ENCODE peak calls at places on chromosomes 6 and 20, in nine cellular contexts. I, A, V, E, P, T, R, D and K are unnamed samples. For H3K36me3, the result is how much of the 10 kb centered on the place peaks cover.

GRCh38 chr6:88481519-88481918 is 315.4 kb upstream of the CNR1 start:
- DNase-seq in I (no peak), A (no peak), V (no peak), E (no peak), P (no peak), T (no peak), R (no peak), D (no peak), K (no peak)

GRCh38 chr6:1724616-1725015 is 114.9 kb downstream of the FOXC1 start:
- DNase-seq in I (peak), A (peak), V (no peak), E (no peak), P (no peak), T (peak), R (no peak), D (no peak), K (no peak)

GRCh38 chr6:163780993-163781392 is 366.5 kb downstream of the QKI start:
- DNase-seq in I (peak), A (peak), V (peak), E (no peak), P (no peak), T (no peak), R (no peak), D (no peak), K (peak)

GRCh38 chr6:150139533-150139932 is 3.3 kb upstream of the PPP1R14C start:
- DNase-seq in I (no peak), A (no peak), V (no peak), E (no peak), P (no peak), T (no peak), R (no peak), D (no peak), K (no peak)

GRCh38 chr6:2396856-2397640 is 151.6 kb upstream of the GMDS start:
- DNase-seq in I (peak), A (peak), V (no peak), E (peak), P (no peak), T (no peak), R (no peak), D (no peak), K (no peak)

GRCh38 chr6:125637207-125637606 is 112.2 kb upstream of the HEY2 start:
- DNase-seq in I (no peak), A (no peak), V (no peak), E (no peak), P (no peak), T (no peak), R (no peak), D (no peak), K (no peak)

GRCh38 chr6:126103993-126104392 is 117.7 kb downstream of the TRMT11 start:
- DNase-seq in I (no peak), A (no peak), V (no peak), E (no peak), P (no peak), T (no peak), R (no peak), D (no peak), K (no peak)

GRCh38 chr20:24700166-24700860 is 230.9 kb downstream of the SYNDIG1 start:
- DNase-seq in I (no peak), A (no peak), V (peak), E (no peak), P (no peak), T (no peak), R (no peak), D (no peak), K (peak)

GRCh38 chr20:14264869-14265268 is 72.5 kb downstream of the FLRT3 start:
- DNase-seq in I (no peak), A (peak), V (no peak), E (peak), P (no peak), T (no peak), R (no peak), D (no peak), K (peak)

GRCh38 chr6:136511921-136512320 is 38.3 kb downstream of the MAP7 start:
- DNase-seq in I (no peak), A (no peak), V (peak), E (no peak), P (no peak), T (no peak), R (no peak), D (no peak), K (no peak)

GRCh38 chr6:138728672-138729071 is 44.9 kb upstream of the CCDC28A start:
- DNase-seq in I (no peak), A (no peak), V (no peak), E (no peak), P (no peak), T (no peak), R (no peak), D (no peak), K (no peak)

GRCh38 chr20:33653900-33654596 is 8.1 kb upstream of the C20orf144 start:
- DNase-seq in I (no peak), A (peak), V (no peak), E (no peak), P (no peak), T (peak), R (no peak), D (peak), K (peak)

GRCh38 chr6:157510329-157511188 is 129.6 kb downstream of the ZDHHC14 start:
- DNase-seq in I (no peak), A (no peak), V (no peak), E (no peak), P (no peak), T (no peak), R (no peak), D (no peak), K (peak)

GRCh38 chr6:89483111-89483720 is 50.3 kb downstream of the ANKRD6 start:
- DNase-seq in I (peak), A (no peak), V (no peak), E (peak), P (peak), T (no peak), R (no peak), D (peak), K (peak)

GRCh38 chr6:42177514-42178364 is 4.6 kb downstream of the GUCA1A start:
- DNase-seq in I (no peak), A (no peak), V (no peak), E (no peak), P (no peak), T (no peak), R (no peak), D (no peak), K (peak)

GRCh38 chr20:61331542-61331941 is 79.5 kb downstream of the CDH4 start:
- DNase-seq in I (no peak), A (peak), V (no peak), E (no peak), P (no peak), T (no peak), R (no peak), D (no peak), K (peak)

GRCh38 chr6:159701413-159701999 is 8.5 kb upstream of the SOD2 start:
- DNase-seq in I (peak), A (peak), V (no peak), E (peak), P (no peak), T (no peak), R (no peak), D (no peak), K (no peak)

GRCh38 chr20:9348316-9348715 is 166.1 kb upstream of the LAMP5 start:
- DNase-seq in I (no peak), A (no peak), V (no peak), E (no peak), P (no peak), T (no peak), R (no peak), D (no peak), K (no peak)

GRCh38 chr20:38628580-38629470 is 27.2 kb downstream of the ARHGAP40 start:
- DNase-seq in I (no peak), A (no peak), V (no peak), E (no peak), P (peak), T (no peak), R (no peak), D (no peak), K (peak)

GRCh38 chr6:47135772-47136171 is 93.6 kb upstream of the ADGRF1 start:
- DNase-seq in I (no peak), A (peak), V (no peak), E (peak), P (no peak), T (no peak), R (no peak), D (no peak), K (no peak)

GRCh38 chr20:36919715-36920333 is 31.7 kb downstream of the SAMHD1 start:
- DNase-seq in I (no peak), A (peak), V (no peak), E (peak), P (peak), T (peak), R (no peak), D (no peak), K (peak)

GRCh38 chr6:144820270-144820669 is 535.1 kb downstream of the UTRN start:
- DNase-seq in I (no peak), A (no peak), V (no peak), E (peak), P (no peak), T (no peak), R (no peak), D (no peak), K (no peak)

GRCh38 chr6:4942673-4943009 is 61.2 kb downstream of the RPP40 start:
- DNase-seq in I (no peak), A (no peak), V (no peak), E (no peak), P (no peak), T (no peak), R (no peak), D (no peak), K (no peak)

GRCh38 chr6:72691298-72691697 is 69.4 kb downstream of the KCNQ5 start:
- DNase-seq in I (no peak), A (no peak), V (no peak), E (no peak), P (no peak), T (no peak), R (no peak), D (no peak), K (no peak)

GRCh38 chr6:128731249-128732165 is 151.4 kb upstream of the LAMA2 start:
- DNase-seq in I (no peak), A (peak), V (no peak), E (peak), P (peak), T (peak), R (no peak), D (no peak), K (peak)

GRCh38 chr20:9978395-9979004 is 56.3 kb upstream of the ANKEF1 start:
- DNase-seq in I (no peak), A (peak), V (peak), E (peak), P (peak), T (peak), R (peak), D (peak), K (peak)

GRCh38 chr20:38260378-38261053 is at the start of gene KIAA1755:
- DNase-seq in I (peak), A (peak), V (no peak), E (peak), P (no peak), T (no peak), R (no peak), D (peak), K (peak)

GRCh38 chr6:165748390-165748789 is 85.3 kb upstream of the PDE10A start:
- DNase-seq in I (no peak), A (no peak), V (no peak), E (no peak), P (no peak), T (no peak), R (no peak), D (no peak), K (no peak)

GRCh38 chr20:62433655-62434054 is 6.3 kb upstream of the RBBP8NL start:
- DNase-seq in I (no peak), A (no peak), V (no peak), E (peak), P (no peak), T (peak), R (no peak), D (no peak), K (no peak)

GRCh38 chr6:140660295-140660694 is 1285.8 kb upstream of the CITED2 start:
- DNase-seq in I (no peak), A (no peak), V (no peak), E (no peak), P (no peak), T (no peak), R (no peak), D (no peak), K (no peak)

GRCh38 chr20:51444472-51444871 is 98.0 kb downstream of the NFATC2 start:
- DNase-seq in I (no peak), A (peak), V (no peak), E (peak), P (no peak), T (no peak), R (no peak), D (no peak), K (no peak)

GRCh38 chr20:10306440-10307358 is 88.1 kb downstream of the SNAP25 start:
- DNase-seq in I (no peak), A (no peak), V (no peak), E (peak), P (no peak), T (no peak), R (no peak), D (no peak), K (no peak)

GRCh38 chr6:30260036-30260504 is 46.9 kb upstream of the TRIM26 start:
- DNase-seq in I (no peak), A (peak), V (no peak), E (peak), P (no peak), T (peak), R (no peak), D (no peak), K (peak)

GRCh38 chr6:100271625-100272024 is 193.1 kb downstream of the SIM1 start:
- DNase-seq in I (no peak), A (no peak), V (no peak), E (no peak), P (no peak), T (no peak), R (no peak), D (no peak), K (no peak)

GRCh38 chr6:134517145-134517658 is 199.3 kb upstream of the SGK1 start:
- DNase-seq in I (peak), A (peak), V (peak), E (peak), P (no peak), T (no peak), R (no peak), D (peak), K (peak)
- H3K4me3 ChIP-seq in I (peak), A (no peak), V (no peak), E (peak), P (no peak), T (no peak), R (no peak), D (no peak), K (no peak)

DNA sequence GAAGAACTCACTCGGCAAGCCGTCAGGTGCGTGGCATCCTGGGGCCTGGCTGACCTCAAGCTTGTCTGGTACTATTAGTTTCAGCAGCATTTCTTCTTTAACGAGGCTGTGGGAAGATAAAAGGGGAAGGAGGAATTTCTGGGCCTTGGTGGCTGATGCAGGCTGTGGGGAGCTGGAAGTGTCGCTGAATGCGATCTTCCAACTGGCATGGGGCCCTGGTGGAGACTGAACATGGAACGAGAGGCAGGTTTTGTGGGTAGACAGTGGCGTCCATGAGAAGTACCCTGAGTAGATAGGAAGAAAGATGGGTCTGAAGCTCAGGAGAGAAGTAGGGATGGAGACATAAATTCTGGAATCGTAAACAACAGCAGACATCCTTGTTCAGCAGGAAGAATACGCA is 23.9 kb downstream of the ERMARD start:
- DNase-seq in I (no peak), A (no peak), V (no peak), E (no peak), P (no peak), T (no peak), R (no peak), D (no peak), K (no peak)
- H3K36me3 ChIP-seq in I (half or more), A (under half), V (half or more), E (under half), P (under half), T (under half), R (under half), D (under half), K (under half)

GRCh38 chr6:75609639-75610590 is 8.2 kb downstream of the SENP6 start:
- DNase-seq in I (no peak), A (no peak), V (no peak), E (peak), P (no peak), T (no peak), R (no peak), D (no peak), K (no peak)

GRCh38 chr6:75611011-75611701 is 9.5 kb downstream of the SENP6 start:
- DNase-seq in I (no peak), A (no peak), V (no peak), E (peak), P (no peak), T (no peak), R (no peak), D (no peak), K (no peak)

GRCh38 chr6:75605635-75606034 is 4.0 kb downstream of the SENP6 start:
- DNase-seq in I (no peak), A (no peak), V (no peak), E (no peak), P (no peak), T (no peak), R (no peak), D (no peak), K (no peak)

GRCh38 chr6:75608955-75609533 is 7.4 kb downstream of the SENP6 start:
- DNase-seq in I (no peak), A (no peak), V (no peak), E (no peak), P (no peak), T (no peak), R (no peak), D (no peak), K (no peak)

DNA sequence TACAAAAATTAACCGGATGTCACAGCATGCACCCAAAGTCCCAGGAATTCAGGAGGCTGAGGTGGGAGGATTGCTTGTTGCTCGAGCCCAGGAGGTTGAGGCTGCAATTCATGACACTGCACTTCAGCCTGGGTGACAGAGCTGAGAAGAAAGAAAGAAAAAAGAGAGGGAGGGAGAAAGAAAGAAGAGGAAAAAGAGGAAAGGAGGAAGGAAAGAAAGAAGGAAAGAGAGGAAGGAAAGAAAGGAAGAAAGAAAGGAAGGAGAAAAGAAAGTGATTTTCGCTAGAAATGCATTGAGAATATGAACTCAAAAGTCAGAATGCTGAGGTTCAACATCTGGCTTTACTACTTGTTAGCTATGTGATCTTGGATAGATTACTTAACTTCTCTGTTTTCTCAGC is 6.6 kb downstream of the SENP6 start:
- DNase-seq in I (no peak), A (no peak), V (no peak), E (no peak), P (no peak), T (no peak), R (no peak), D (no peak), K (no peak)
- H3K4me3 ChIP-seq in I (no peak), A (no peak), V (no peak), E (no peak), P (no peak), T (no peak), R (no peak), D (no peak), K (no peak)

DNA sequence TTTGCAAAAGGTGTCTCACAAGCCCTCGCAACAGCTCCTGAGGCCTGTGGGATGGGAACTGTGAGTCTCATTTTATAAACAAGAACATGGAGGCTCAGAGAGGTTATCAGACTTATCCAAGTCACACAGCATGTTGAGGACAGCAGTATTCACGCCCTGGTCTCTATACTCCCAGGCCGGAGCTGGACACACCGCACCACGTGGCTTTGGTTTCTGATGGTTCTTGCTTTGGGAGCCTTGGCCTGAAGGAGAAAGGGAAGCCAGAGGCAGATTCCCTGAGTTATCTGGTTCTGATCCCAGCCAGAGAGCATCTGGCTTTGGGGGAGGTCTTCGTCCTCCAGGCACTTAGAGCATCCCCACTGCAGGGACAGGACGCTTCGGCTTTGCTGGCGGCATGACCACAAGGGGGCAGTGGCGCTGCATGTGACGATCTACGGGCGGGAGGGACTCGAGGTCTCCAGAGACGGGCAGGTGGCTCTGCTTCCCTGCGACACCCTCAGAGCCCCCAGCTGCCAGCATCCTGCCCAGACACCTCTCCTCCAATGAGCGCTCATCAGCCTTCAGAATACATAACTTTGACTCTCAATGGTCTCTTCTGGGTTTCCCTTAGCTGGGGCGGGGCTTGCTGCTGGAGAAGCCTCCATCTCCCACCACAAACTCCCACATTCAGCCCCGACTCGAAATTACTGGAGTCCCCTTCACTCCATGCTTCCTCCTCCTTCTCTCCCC is 51.4 kb upstream of the SAYSD1 start:
- DNase-seq in I (peak), A (peak), V (peak), E (peak), P (peak), T (peak), R (peak), D (peak), K (peak)
- H3K36me3 ChIP-seq in I (under half), A (under half), V (under half), E (under half), P (under half), T (under half), R (under half), D (under half), K (under half)

DNA sequence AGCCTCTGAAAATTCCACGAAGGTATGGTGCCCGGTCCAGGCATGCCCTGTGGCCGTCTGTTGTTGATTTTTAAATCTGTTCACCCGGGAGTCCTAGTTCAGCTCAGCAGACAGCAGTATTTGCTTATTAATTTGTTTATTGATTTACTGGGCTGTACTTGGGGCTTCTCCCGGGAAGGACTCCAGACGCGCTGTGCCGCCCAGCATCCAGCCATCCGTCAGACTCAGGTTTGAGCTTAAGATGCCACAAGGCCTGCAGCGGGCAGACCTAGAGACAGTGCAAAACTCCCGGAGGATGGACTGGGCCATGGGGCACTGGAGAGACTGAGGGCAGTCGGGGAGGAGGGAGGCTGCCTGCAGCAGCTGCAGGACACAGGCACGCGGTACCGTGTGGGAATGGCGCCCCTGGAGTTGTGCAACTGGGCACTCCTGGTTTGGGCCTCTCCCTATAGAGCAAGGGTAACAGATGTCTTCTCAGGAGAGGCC is 17.3 kb upstream of the CCDC167 start:
- DNase-seq in I (no peak), A (no peak), V (no peak), E (no peak), P (no peak), T (no peak), R (no peak), D (no peak), K (no peak)
- H3K4me3 ChIP-seq in I (no peak), A (no peak), V (no peak), E (no peak), P (no peak), T (no peak), R (peak), D (no peak), K (no peak)

DNA sequence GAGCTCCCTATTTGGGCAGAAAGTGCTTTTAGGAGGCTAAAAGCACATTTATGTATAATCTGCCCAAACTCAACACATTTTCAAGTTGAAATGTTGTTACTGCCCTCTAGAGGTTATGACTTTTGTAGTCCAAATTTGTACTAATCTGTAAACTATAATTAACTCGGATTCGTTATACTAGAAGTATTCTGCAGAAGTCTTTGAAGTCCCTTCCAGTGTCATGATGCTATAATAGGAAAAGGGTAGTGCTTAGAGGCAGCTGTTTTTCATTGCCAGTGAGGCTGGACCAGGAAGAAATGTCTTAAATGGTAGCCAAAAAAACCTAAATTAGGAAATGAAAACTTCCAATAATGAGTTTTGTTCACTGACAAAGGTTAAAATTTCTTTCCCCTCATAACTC is 44.8 kb upstream of the EMILIN3 start:
- DNase-seq in I (no peak), A (no peak), V (no peak), E (peak), P (no peak), T (no peak), R (no peak), D (no peak), K (no peak)
- H3K36me3 ChIP-seq in I (under half), A (under half), V (half or more), E (under half), P (half or more), T (under half), R (half or more), D (under half), K (half or more)